ENCODE peak calls at places on chromosomes 7 and 10, in six cellular contexts. One of them, this sample, is unnamed.

GRCh38 chr7:34308595-34308994 is 349.4 kb upstream of the NPSR1 start:
- DNase-seq in psoas muscle: no peak
- DNase-seq in left ventricle myocardium inferior: no peak
- DNase-seq in HCT116: no peak
- DNase-seq in right cardiac atrium: no peak
- DNase-seq in mesendoderm: no peak
- DNase-seq in this sample: no peak

GRCh38 chr10:132389631-132390454 is 7.2 kb upstream of the PWWP2B start:
- DNase-seq in psoas muscle: peak; percentile 21
- DNase-seq in left ventricle myocardium inferior: peak; percentile 11
- DNase-seq in HCT116: no peak
- DNase-seq in right cardiac atrium: peak; percentile 15
- DNase-seq in mesendoderm: no peak
- DNase-seq in this sample: peak; percentile 68

GRCh38 chr7:124497209-124497608 is 268.4 kb downstream of the GPR37 start:
- DNase-seq in psoas muscle: no peak
- DNase-seq in left ventricle myocardium inferior: no peak
- DNase-seq in HCT116: no peak
- DNase-seq in right cardiac atrium: no peak
- DNase-seq in mesendoderm: no peak
- DNase-seq in this sample: peak; percentile 13

GRCh38 chr10:95266674-95267095 is 24.1 kb downstream of the PDLIM1 start:
- DNase-seq in psoas muscle: no peak
- DNase-seq in left ventricle myocardium inferior: no peak
- DNase-seq in HCT116: peak; percentile 71
- DNase-seq in right cardiac atrium: no peak
- DNase-seq in mesendoderm: peak; percentile 99
- DNase-seq in this sample: peak; percentile 32

GRCh38 chr7:159067870-159068787 is 76.5 kb downstream of the VIPR2 start:
- DNase-seq in psoas muscle: peak; percentile 79
- DNase-seq in left ventricle myocardium inferior: peak; percentile 87
- DNase-seq in HCT116: no peak
- DNase-seq in right cardiac atrium: peak; percentile 87
- DNase-seq in mesendoderm: no peak
- DNase-seq in this sample: peak; percentile 50

GRCh38 chr7:112596260-112596659 is 115.5 kb downstream of the LSMEM1 start:
- DNase-seq in psoas muscle: no peak
- DNase-seq in left ventricle myocardium inferior: no peak
- DNase-seq in HCT116: no peak
- DNase-seq in right cardiac atrium: no peak
- DNase-seq in mesendoderm: no peak
- DNase-seq in this sample: no peak

GRCh38 chr10:43228783-43229207 is 38.1 kb downstream of the RASGEF1A start:
- DNase-seq in psoas muscle: peak; percentile 6
- DNase-seq in left ventricle myocardium inferior: peak; percentile 10
- DNase-seq in HCT116: no peak
- DNase-seq in right cardiac atrium: peak; percentile 8
- DNase-seq in mesendoderm: no peak
- DNase-seq in this sample: peak; percentile 9

GRCh38 chr7:113256883-113257531 is 138.7 kb upstream of the SMIM30 start:
- DNase-seq in psoas muscle: no peak
- DNase-seq in left ventricle myocardium inferior: no peak
- DNase-seq in HCT116: no peak
- DNase-seq in right cardiac atrium: no peak
- DNase-seq in mesendoderm: no peak
- DNase-seq in this sample: no peak

GRCh38 chr10:93245772-93246171 is 172.1 kb downstream of the CYP26A1 start:
- DNase-seq in psoas muscle: no peak
- DNase-seq in left ventricle myocardium inferior: no peak
- DNase-seq in HCT116: no peak
- DNase-seq in right cardiac atrium: no peak
- DNase-seq in mesendoderm: no peak
- DNase-seq in this sample: no peak

DNA sequence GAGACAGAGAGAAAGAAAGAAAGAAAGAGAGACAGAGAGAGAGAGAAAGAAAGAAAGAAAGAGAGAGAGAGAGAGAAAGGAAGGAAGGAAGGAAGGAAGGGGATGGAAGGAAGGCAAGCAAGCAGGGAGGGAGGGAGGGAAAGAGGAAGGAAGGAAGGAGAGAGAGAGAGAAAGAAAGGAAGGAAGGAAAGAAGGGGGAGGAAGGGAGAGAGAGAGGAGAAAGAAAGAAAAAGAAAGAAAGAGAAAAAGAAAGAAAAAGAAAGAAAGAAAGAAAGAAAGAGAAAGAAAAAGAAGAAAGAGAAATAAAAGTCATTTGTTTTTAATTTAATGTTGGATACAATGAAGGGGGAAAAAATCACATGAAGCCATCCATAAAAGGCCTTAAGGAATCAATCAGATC is 4.6 kb upstream of the RASSF4 start:
- DNase-seq in psoas muscle: no peak
- DNase-seq in left ventricle myocardium inferior: no peak
- DNase-seq in HCT116: no peak
- DNase-seq in right cardiac atrium: no peak
- DNase-seq in mesendoderm: no peak
- DNase-seq in this sample: no peak
- H3K27ac ChIP-seq in psoas muscle: no peak overlapping the region
- H3K27ac ChIP-seq in left ventricle myocardium inferior: peak overlapping the region; percentile 96
- H3K27ac ChIP-seq in HCT116: no peak overlapping the region
- H3K27ac ChIP-seq in right cardiac atrium: no peak overlapping the region
- H3K27ac ChIP-seq in mesendoderm: no peak overlapping the region
- H3K27ac ChIP-seq in this sample: no peak overlapping the region

GRCh38 chr10:100995171-100995570 is 4.4 kb upstream of the LZTS2 start:
- DNase-seq in psoas muscle: no peak
- DNase-seq in left ventricle myocardium inferior: no peak
- DNase-seq in HCT116: no peak
- DNase-seq in right cardiac atrium: no peak
- DNase-seq in mesendoderm: no peak
- DNase-seq in this sample: no peak
- H3K4me1 ChIP-seq in psoas muscle: peaks cover 8% of the 10 kb centered on the region
- H3K4me1 ChIP-seq in left ventricle myocardium inferior: peaks cover 37% of the 10 kb centered on the region
- H3K4me1 ChIP-seq in HCT116: peaks cover 46% of the 10 kb centered on the region
- H3K4me1 ChIP-seq in right cardiac atrium: peaks cover 6% of the 10 kb centered on the region
- H3K4me1 ChIP-seq in mesendoderm: peaks cover 12% of the 10 kb centered on the region
- H3K4me1 ChIP-seq in this sample: no peaks in the 10 kb centered on the region

DNA sequence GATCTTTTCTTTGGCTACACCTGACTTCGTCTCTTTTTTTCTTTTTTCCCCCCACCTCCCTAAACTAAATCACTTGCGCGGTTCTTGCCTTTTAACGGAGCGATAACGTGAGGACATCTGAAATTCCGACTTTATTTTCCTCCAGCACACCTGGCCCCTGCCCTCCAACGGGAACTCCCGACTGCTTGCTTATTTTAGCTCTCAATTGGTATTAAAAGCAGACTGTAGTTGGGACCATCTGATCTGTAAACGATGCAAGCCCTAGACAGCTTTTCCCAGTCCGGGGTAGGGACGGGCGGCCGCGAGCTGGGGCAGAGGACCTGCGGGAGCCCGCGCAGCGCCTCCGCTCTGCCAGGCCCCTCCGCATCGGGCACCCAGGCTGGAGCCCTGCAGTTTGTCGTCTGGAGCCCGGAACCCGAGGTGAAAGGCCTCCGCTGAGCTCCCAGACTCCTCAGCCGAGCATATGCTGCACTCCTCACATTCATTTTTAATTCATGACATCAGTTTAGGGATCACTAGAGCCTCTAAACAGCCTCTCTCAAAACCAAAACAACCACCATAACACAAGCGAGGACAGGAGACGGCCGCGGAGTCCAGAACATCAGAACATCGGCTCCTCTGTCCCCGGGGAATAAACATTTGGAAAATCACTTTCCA is 10.0 kb upstream of the EMX2 start:
- DNase-seq in psoas muscle: no peak
- DNase-seq in left ventricle myocardium inferior: no peak
- DNase-seq in HCT116: no peak
- DNase-seq in right cardiac atrium: no peak
- DNase-seq in mesendoderm: no peak
- DNase-seq in this sample: no peak
- H3K27ac ChIP-seq in psoas muscle: no peak overlapping the region
- H3K27ac ChIP-seq in left ventricle myocardium inferior: no peak overlapping the region
- H3K27ac ChIP-seq in HCT116: no peak overlapping the region
- H3K27ac ChIP-seq in right cardiac atrium: no peak overlapping the region
- H3K27ac ChIP-seq in mesendoderm: no peak overlapping the region
- H3K27ac ChIP-seq in this sample: no peak overlapping the region

DNA sequence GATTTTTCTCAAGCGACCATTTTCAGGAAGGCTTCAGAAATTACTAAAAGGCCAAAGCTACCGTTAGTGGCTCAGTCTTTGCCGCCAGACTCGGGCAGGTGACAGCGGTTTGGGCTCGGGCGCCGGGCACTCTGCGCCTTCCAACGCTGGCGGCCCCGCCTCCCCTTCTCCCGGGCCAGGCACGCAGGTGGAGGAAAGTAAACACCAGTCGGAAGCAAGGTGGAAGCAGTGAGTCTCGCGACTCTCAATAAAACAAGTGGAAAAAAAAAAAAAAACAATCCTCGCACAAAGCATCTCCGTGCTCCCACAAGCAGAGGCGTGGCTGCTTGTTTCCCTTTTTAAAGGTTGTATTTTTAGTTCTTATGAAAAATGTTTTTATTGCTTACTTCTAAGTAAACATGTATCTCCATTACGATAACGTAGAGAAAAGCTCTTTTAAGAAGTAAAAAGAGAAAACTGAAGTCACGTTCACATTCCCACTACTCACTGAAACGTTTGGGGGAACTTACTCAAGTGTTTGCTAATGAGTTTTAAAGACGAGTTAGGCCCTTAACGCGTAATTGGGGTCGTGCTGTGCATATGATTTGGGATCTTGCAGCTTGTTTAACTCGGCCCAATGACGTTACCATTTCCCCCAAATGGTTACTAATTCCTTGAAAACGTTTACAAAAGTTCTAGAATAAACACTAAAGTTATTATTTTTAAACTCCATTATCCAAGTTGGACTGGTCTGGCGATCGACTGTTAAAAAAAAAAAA is 904 bp downstream of the CDCA7L start:
- DNase-seq in psoas muscle: no peak
- DNase-seq in left ventricle myocardium inferior: peak; percentile 42
- DNase-seq in HCT116: peak; percentile 51
- DNase-seq in right cardiac atrium: no peak
- DNase-seq in mesendoderm: peak; percentile 74
- DNase-seq in this sample: peak; percentile 86
- H3K4me1 ChIP-seq in psoas muscle: peaks cover under 1% of the 10 kb centered on the region
- H3K4me1 ChIP-seq in left ventricle myocardium inferior: peaks cover 62% of the 10 kb centered on the region
- H3K4me1 ChIP-seq in HCT116: peaks cover 19% of the 10 kb centered on the region
- H3K4me1 ChIP-seq in right cardiac atrium: no peaks in the 10 kb centered on the region
- H3K4me1 ChIP-seq in mesendoderm: peaks cover 18% of the 10 kb centered on the region
- H3K4me1 ChIP-seq in this sample: peaks cover 13% of the 10 kb centered on the region

DNA sequence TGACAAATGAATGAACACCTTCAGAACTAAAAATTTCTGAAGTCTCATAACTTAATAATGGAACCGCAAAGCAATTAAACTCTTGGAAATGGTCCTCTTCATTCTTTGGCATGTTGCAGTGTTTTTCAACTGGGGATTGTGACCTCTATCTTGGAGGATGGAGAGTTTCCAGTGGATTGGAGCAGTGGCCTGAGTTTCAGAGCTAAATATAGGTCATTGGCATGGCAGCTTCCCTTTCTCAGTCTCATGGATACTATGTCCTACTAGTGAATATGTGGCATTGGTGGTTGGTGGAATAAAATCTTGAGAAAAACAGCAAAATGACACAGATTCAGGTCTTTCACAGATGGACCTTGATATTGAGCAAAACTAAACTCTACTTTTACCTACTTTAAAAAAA is 24.1 kb upstream of the EPC1 start:
- DNase-seq in psoas muscle: no peak
- DNase-seq in left ventricle myocardium inferior: no peak
- DNase-seq in HCT116: no peak
- DNase-seq in right cardiac atrium: no peak
- DNase-seq in mesendoderm: no peak
- DNase-seq in this sample: no peak
- H3K27ac ChIP-seq in psoas muscle: peak overlapping the region; percentile 52
- H3K27ac ChIP-seq in left ventricle myocardium inferior: peak overlapping the region; percentile 60
- H3K27ac ChIP-seq in HCT116: no peak overlapping the region
- H3K27ac ChIP-seq in right cardiac atrium: no peak overlapping the region
- H3K27ac ChIP-seq in mesendoderm: no peak overlapping the region
- H3K27ac ChIP-seq in this sample: no peak overlapping the region

DNA sequence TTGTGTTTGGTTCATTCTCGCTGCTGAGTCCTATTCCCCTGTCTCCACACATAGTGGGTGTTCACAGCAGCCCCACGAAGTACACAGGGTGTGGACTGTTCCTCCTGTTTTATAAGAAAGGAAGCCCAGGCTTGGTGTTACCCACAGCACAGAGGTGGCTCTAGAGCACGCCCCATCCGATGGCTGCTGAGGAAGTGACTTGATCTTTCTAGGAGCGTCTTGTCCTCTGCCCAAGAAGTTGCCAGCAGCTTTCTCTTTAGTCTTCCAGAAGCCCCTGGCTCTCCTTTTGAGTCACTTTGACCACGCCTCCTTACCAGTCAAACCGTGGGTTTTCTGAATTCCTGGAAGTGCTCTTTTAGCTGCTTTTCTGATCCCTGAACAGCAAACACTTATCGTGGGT is 94.0 kb downstream of the GRK5 start:
- DNase-seq in psoas muscle: no peak
- DNase-seq in left ventricle myocardium inferior: no peak
- DNase-seq in HCT116: no peak
- DNase-seq in right cardiac atrium: no peak
- DNase-seq in mesendoderm: no peak
- DNase-seq in this sample: no peak
- H3K4me1 ChIP-seq in psoas muscle: peaks cover 3% of the 10 kb centered on the region
- H3K4me1 ChIP-seq in left ventricle myocardium inferior: peaks cover 97% of the 10 kb centered on the region
- H3K4me1 ChIP-seq in HCT116: peaks cover 76% of the 10 kb centered on the region
- H3K4me1 ChIP-seq in right cardiac atrium: peaks cover 23% of the 10 kb centered on the region
- H3K4me1 ChIP-seq in mesendoderm: no peaks in the 10 kb centered on the region
- H3K4me1 ChIP-seq in this sample: peaks cover 33% of the 10 kb centered on the region

GRCh38 chr7:143979999-143980398 is 20.1 kb upstream of the OR6B1 start:
- DNase-seq in psoas muscle: no peak
- DNase-seq in left ventricle myocardium inferior: no peak
- DNase-seq in HCT116: no peak
- DNase-seq in right cardiac atrium: no peak
- DNase-seq in mesendoderm: no peak
- DNase-seq in this sample: no peak
- H3K27ac ChIP-seq in psoas muscle: no peak overlapping the region
- H3K27ac ChIP-seq in left ventricle myocardium inferior: no peak overlapping the region
- H3K27ac ChIP-seq in HCT116: no peak overlapping the region
- H3K27ac ChIP-seq in right cardiac atrium: no peak overlapping the region
- H3K27ac ChIP-seq in mesendoderm: no peak overlapping the region
- H3K27ac ChIP-seq in this sample: no peak overlapping the region